ENCODE peak calls at places on chromosomes 12 and 14, in five cellular contexts. One of them, this sample, is unnamed.

GRCh38 chr12:116026768-116027550 is 250.5 kb downstream of the MED13L start:
- DNase-seq in HEK293T: no peak
- DNase-seq in body of pancreas: no peak
- DNase-seq in MCF 10A: no peak
- DNase-seq in stimulated activated CD4-positive, alpha-beta T cell treated with anti-CD3 and anti-CD28 coated beads, Interleukin-2, amount 100 ng/mL, for 48 hours: no peak
- DNase-seq in this sample: no peak

GRCh38 chr12:6745751-6746525 is 7.0 kb downstream of the MLF2 start:
- DNase-seq in HEK293T: no peak
- DNase-seq in body of pancreas: peak; percentile 29
- DNase-seq in MCF 10A: peak; percentile 46
- DNase-seq in stimulated activated CD4-positive, alpha-beta T cell treated with anti-CD3 and anti-CD28 coated beads, Interleukin-2, amount 100 ng/mL, for 48 hours: no peak
- DNase-seq in this sample: no peak

GRCh38 chr12:127928615-127929014 is 338.4 kb upstream of the TMEM132C start:
- DNase-seq in HEK293T: no peak
- DNase-seq in body of pancreas: no peak
- DNase-seq in MCF 10A: no peak
- DNase-seq in stimulated activated CD4-positive, alpha-beta T cell treated with anti-CD3 and anti-CD28 coated beads, Interleukin-2, amount 100 ng/mL, for 48 hours: no peak
- DNase-seq in this sample: no peak

GRCh38 chr14:61101803-61102548 is 120.9 kb downstream of the SLC38A6 start:
- DNase-seq in HEK293T: no peak
- DNase-seq in body of pancreas: no peak
- DNase-seq in MCF 10A: peak; percentile 82
- DNase-seq in stimulated activated CD4-positive, alpha-beta T cell treated with anti-CD3 and anti-CD28 coated beads, Interleukin-2, amount 100 ng/mL, for 48 hours: no peak
- DNase-seq in this sample: no peak

GRCh38 chr12:111819191-111820158 is 22.6 kb upstream of the MAPKAPK5 start:
- DNase-seq in HEK293T: no peak
- DNase-seq in body of pancreas: no peak
- DNase-seq in MCF 10A: no peak
- DNase-seq in stimulated activated CD4-positive, alpha-beta T cell treated with anti-CD3 and anti-CD28 coated beads, Interleukin-2, amount 100 ng/mL, for 48 hours: no peak
- DNase-seq in this sample: no peak

GRCh38 chr12:50533203-50533584 is 28.4 kb downstream of the DIP2B start:
- DNase-seq in HEK293T: no peak
- DNase-seq in body of pancreas: no peak
- DNase-seq in MCF 10A: no peak
- DNase-seq in stimulated activated CD4-positive, alpha-beta T cell treated with anti-CD3 and anti-CD28 coated beads, Interleukin-2, amount 100 ng/mL, for 48 hours: no peak
- DNase-seq in this sample: no peak

GRCh38 chr14:104106471-104106991 is 21.0 kb downstream of the ASPG start:
- DNase-seq in HEK293T: no peak
- DNase-seq in body of pancreas: no peak
- DNase-seq in MCF 10A: no peak
- DNase-seq in stimulated activated CD4-positive, alpha-beta T cell treated with anti-CD3 and anti-CD28 coated beads, Interleukin-2, amount 100 ng/mL, for 48 hours: no peak
- DNase-seq in this sample: no peak

GRCh38 chr14:67240168-67240932 is 885 bp upstream of the PALS1 start:
- DNase-seq in HEK293T: peak; percentile 17
- DNase-seq in body of pancreas: peak; percentile 75
- DNase-seq in MCF 10A: peak; percentile 56
- DNase-seq in stimulated activated CD4-positive, alpha-beta T cell treated with anti-CD3 and anti-CD28 coated beads, Interleukin-2, amount 100 ng/mL, for 48 hours: peak; percentile 13
- DNase-seq in this sample: peak; percentile 73

GRCh38 chr12:118853634-118854033 is 127.7 kb upstream of the SRRM4 start:
- DNase-seq in HEK293T: no peak
- DNase-seq in body of pancreas: no peak
- DNase-seq in MCF 10A: no peak
- DNase-seq in stimulated activated CD4-positive, alpha-beta T cell treated with anti-CD3 and anti-CD28 coated beads, Interleukin-2, amount 100 ng/mL, for 48 hours: no peak
- DNase-seq in this sample: no peak

GRCh38 chr12:131088701-131089525 is 135.2 kb downstream of the ADGRD1 start:
- DNase-seq in HEK293T: no peak
- DNase-seq in body of pancreas: no peak
- DNase-seq in MCF 10A: no peak
- DNase-seq in stimulated activated CD4-positive, alpha-beta T cell treated with anti-CD3 and anti-CD28 coated beads, Interleukin-2, amount 100 ng/mL, for 48 hours: no peak
- DNase-seq in this sample: no peak

GRCh38 chr12:81231574-81232368 is 153.9 kb downstream of the ACSS3 start:
- DNase-seq in HEK293T: no peak
- DNase-seq in body of pancreas: no peak
- DNase-seq in MCF 10A: no peak
- DNase-seq in stimulated activated CD4-positive, alpha-beta T cell treated with anti-CD3 and anti-CD28 coated beads, Interleukin-2, amount 100 ng/mL, for 48 hours: no peak
- DNase-seq in this sample: no peak

GRCh38 chr12:42669471-42669997 is 80.0 kb upstream of the PRICKLE1 start:
- DNase-seq in HEK293T: no peak
- DNase-seq in body of pancreas: no peak
- DNase-seq in MCF 10A: no peak
- DNase-seq in stimulated activated CD4-positive, alpha-beta T cell treated with anti-CD3 and anti-CD28 coated beads, Interleukin-2, amount 100 ng/mL, for 48 hours: no peak
- DNase-seq in this sample: no peak

GRCh38 chr14:103073367-103073875 is 10.6 kb upstream of the LBHD2 start:
- DNase-seq in HEK293T: no peak
- DNase-seq in body of pancreas: peak; percentile 54
- DNase-seq in MCF 10A: no peak
- DNase-seq in stimulated activated CD4-positive, alpha-beta T cell treated with anti-CD3 and anti-CD28 coated beads, Interleukin-2, amount 100 ng/mL, for 48 hours: no peak
- DNase-seq in this sample: no peak

GRCh38 chr14:35332517-35333346 is 40.5 kb downstream of the PSMA6 start:
- DNase-seq in HEK293T: peak; percentile 3
- DNase-seq in body of pancreas: no peak
- DNase-seq in MCF 10A: peak; percentile 68
- DNase-seq in stimulated activated CD4-positive, alpha-beta T cell treated with anti-CD3 and anti-CD28 coated beads, Interleukin-2, amount 100 ng/mL, for 48 hours: peak; percentile 39
- DNase-seq in this sample: no peak

GRCh38 chr14:99043258-99043615 is 228.8 kb downstream of the BCL11B start:
- DNase-seq in HEK293T: no peak
- DNase-seq in body of pancreas: no peak
- DNase-seq in MCF 10A: no peak
- DNase-seq in stimulated activated CD4-positive, alpha-beta T cell treated with anti-CD3 and anti-CD28 coated beads, Interleukin-2, amount 100 ng/mL, for 48 hours: no peak
- DNase-seq in this sample: no peak